ENCODE peak calls at places on chromosomes 13 and 19, in nine cellular contexts. A, J, F, X, Q, D, I, M and B are unnamed samples.

GRCh38 chr13:74325106-74325505 is 190.9 kb upstream of the KLF12 start:
- DNase-seq in A (peak), J (no peak), F (peak), X (no peak), Q (peak), D (no peak), I (no peak), M (no peak), B (peak)

GRCh38 chr13:64078480-64078936 is 2662.9 kb upstream of the PCDH20 start:
- DNase-seq in A (no peak), J (no peak), F (no peak), X (no peak), Q (no peak), D (no peak), I (no peak), M (no peak), B (peak)

GRCh38 chr19:40355975-40356680 is 7.6 kb downstream of the PLD3 start:
- DNase-seq in A (no peak), J (no peak), F (no peak), X (no peak), Q (no peak), D (no peak), I (no peak), M (no peak), B (no peak)

GRCh38 chr19:2150794-2151338 is 500 bp downstream of the AP3D1 start:
- DNase-seq in A (no peak), J (no peak), F (no peak), X (peak), Q (no peak), D (no peak), I (peak), M (no peak), B (no peak)

GRCh38 chr19:53333071-53333465 is 481 bp upstream of the ZNF845 start:
- DNase-seq in A (peak), J (no peak), F (no peak), X (no peak), Q (peak), D (no peak), I (peak), M (peak), B (no peak)

GRCh38 chr13:41974262-41974900 is 13.5 kb upstream of the VWA8 start:
- DNase-seq in A (no peak), J (peak), F (no peak), X (no peak), Q (no peak), D (no peak), I (no peak), M (no peak), B (no peak)

GRCh38 chr19:50155520-50156109 is 7.5 kb downstream of the IZUMO2 start:
- DNase-seq in A (no peak), J (no peak), F (no peak), X (no peak), Q (no peak), D (no peak), I (no peak), M (no peak), B (no peak)

GRCh38 chr13:98083507-98083906 is 59.4 kb upstream of the FARP1 start:
- DNase-seq in A (no peak), J (no peak), F (peak), X (peak), Q (peak), D (peak), I (no peak), M (no peak), B (peak)

GRCh38 chr13:102291587-102292218 is 110.1 kb downstream of the FGF14 start:
- DNase-seq in A (no peak), J (no peak), F (no peak), X (peak), Q (peak), D (no peak), I (no peak), M (no peak), B (peak)

GRCh38 chr19:7994114-7994513 is 11.3 kb downstream of the ELAVL1 start:
- DNase-seq in A (no peak), J (no peak), F (no peak), X (no peak), Q (no peak), D (no peak), I (no peak), M (no peak), B (no peak)

GRCh38 chr19:50039968-50040367 is 14.2 kb downstream of the ZNF473 start:
- DNase-seq in A (no peak), J (no peak), F (no peak), X (peak), Q (no peak), D (no peak), I (no peak), M (no peak), B (no peak)

GRCh38 chr19:34644991-34645461 is 31.9 kb downstream of the SCGB2B2 start:
- DNase-seq in A (no peak), J (no peak), F (no peak), X (no peak), Q (no peak), D (no peak), I (no peak), M (no peak), B (no peak)

GRCh38 chr13:49494645-49495044 is 1.1 kb upstream of the PHF11 start:
- DNase-seq in A (no peak), J (no peak), F (no peak), X (no peak), Q (peak), D (no peak), I (no peak), M (no peak), B (peak)

GRCh38 chr13:100235311-100235901 is 146.5 kb downstream of the PCCA start:
- DNase-seq in A (peak), J (peak), F (no peak), X (peak), Q (peak), D (peak), I (no peak), M (no peak), B (peak)

GRCh38 chr13:50244913-50245574 is 229.8 kb downstream of the KCNRG start:
- DNase-seq in A (no peak), J (no peak), F (peak), X (peak), Q (peak), D (no peak), I (no peak), M (no peak), B (peak)

GRCh38 chr13:71525004-71525403 is 342.0 kb downstream of the DACH1 start:
- DNase-seq in A (no peak), J (no peak), F (no peak), X (peak), Q (peak), D (no peak), I (no peak), M (no peak), B (no peak)

GRCh38 chr13:44921931-44922758 is 67.1 kb downstream of the NUFIP1 start:
- DNase-seq in A (no peak), J (no peak), F (peak), X (peak), Q (peak), D (peak), I (no peak), M (peak), B (peak)

GRCh38 chr13:49436890-49437289 is 7.0 kb downstream of the CAB39L start:
- DNase-seq in A (peak), J (no peak), F (no peak), X (peak), Q (peak), D (no peak), I (no peak), M (no peak), B (peak)

GRCh38 chr13:109751477-109751876 is 34.9 kb downstream of the IRS2 start:
- DNase-seq in A (no peak), J (no peak), F (no peak), X (no peak), Q (no peak), D (no peak), I (no peak), M (no peak), B (no peak)